ENCODE peak calls at places on chromosomes 1 and 21, in six cellular contexts. W is HCT116, D is K562, L is H1, A is HepG2, F is GM12878. K is an unnamed sample.
A peak's percentile ranks its signal among the peaks of the same experiment; 100 is the strongest.

GRCh38 chr1:235127203-235127602 is 1.4 kb downstream of the TOMM20 start:
- DNase-seq in W (no peak), D (no peak), L (no peak), A (no peak), F (no peak), K (no peak)

GRCh38 chr1:3355894-3356826 is 98.3 kb upstream of the ARHGEF16 start:
- DNase-seq in W (no peak), D (no peak), L (no peak), A (peak; percentile 70), F (no peak), K (no peak)

GRCh38 chr1:187460093-187460492 is 631.3 kb downstream of the PLA2G4A start:
- DNase-seq in W (no peak), D (no peak), L (no peak), A (no peak), F (no peak), K (no peak)

GRCh38 chr1:234564035-234565029 is 45.6 kb downstream of the IRF2BP2 start:
- DNase-seq in W (peak; percentile 90), D (no peak), L (no peak), A (peak; percentile 66), F (no peak), K (no peak)

GRCh38 chr1:9890224-9890731 is 19.8 kb downstream of the CTNNBIP1 start:
- DNase-seq in W (peak; percentile 87), D (no peak), L (no peak), A (no peak), F (no peak), K (no peak)

GRCh38 chr1:101004061-101004460 is 21.5 kb downstream of the DPH5 start:
- DNase-seq in W (no peak), D (no peak), L (no peak), A (peak; percentile 96), F (no peak), K (no peak)

GRCh38 chr1:87805661-87806376 is 477.1 kb downstream of the LMO4 start:
- DNase-seq in W (peak; percentile 28), D (no peak), L (no peak), A (peak; percentile 27), F (no peak), K (no peak)

GRCh38 chr1:8727809-8728213 is 89.6 kb downstream of the RERE start:
- DNase-seq in W (no peak), D (no peak), L (no peak), A (no peak), F (no peak), K (peak; percentile 70)

GRCh38 chr1:116373451-116374339 is 651 bp downstream of the ATP1A1 start:
- DNase-seq in W (no peak), D (peak; percentile 83), L (peak; percentile 79), A (no peak), F (no peak), K (peak; percentile 76)

GRCh38 chr1:208174200-208174599 is 70.0 kb downstream of the PLXNA2 start:
- DNase-seq in W (no peak), D (peak; percentile 55), L (no peak), A (no peak), F (no peak), K (no peak)

GRCh38 chr1:202809597-202810159 is 1.1 kb upstream of the PCAT6 start:
- DNase-seq in W (no peak), D (no peak), L (no peak), A (no peak), F (no peak), K (no peak)

GRCh38 chr21:30839304-30839703 is 9.7 kb upstream of the KRTAP7-1 start:
- DNase-seq in W (no peak), D (peak; percentile 17), L (peak; percentile 63), A (peak; percentile 2), F (no peak), K (peak; percentile 25)

GRCh38 chr1:215679231-215679630 is 112.1 kb downstream of the KCTD3 start:
- DNase-seq in W (no peak), D (no peak), L (no peak), A (no peak), F (no peak), K (no peak)

GRCh38 chr1:215677112-215677511 is 110.0 kb downstream of the KCTD3 start:
- DNase-seq in W (no peak), D (no peak), L (no peak), A (no peak), F (no peak), K (no peak)

DNA sequence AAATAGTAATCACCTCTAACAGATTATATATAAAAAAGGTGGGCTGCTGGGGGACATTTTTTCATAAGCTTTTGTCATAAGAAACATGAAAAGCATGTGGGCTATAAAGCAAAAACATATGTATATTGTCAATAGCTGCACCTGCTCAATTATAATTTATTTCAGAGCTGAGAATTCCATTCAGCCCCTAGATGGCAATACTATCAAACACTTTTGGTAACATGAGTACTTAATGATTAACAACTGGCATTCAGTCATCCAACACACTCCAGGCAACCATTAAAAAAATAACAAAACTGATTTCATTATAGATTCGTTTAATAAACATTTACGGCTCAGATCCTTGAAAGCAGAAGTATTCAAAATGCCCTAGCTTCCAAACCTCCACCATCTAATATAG is 115.1 kb downstream of the KCTD3 start:
- DNase-seq in W (no peak), D (no peak), L (no peak), A (no peak), F (no peak), K (peak; percentile 19)
- TF ChIP-seq CTCF in W (peak; percentile 33), D (no peak), L (peak; percentile 17), A (no peak), F (no peak), K (peak; percentile 51)

GRCh38 chr1:67536957-67537646 is 106.9 kb upstream of the SERBP1 start:
- DNase-seq in W (no peak), D (no peak), L (no peak), A (no peak), F (no peak), K (no peak)
- TF ChIP-seq MAX in W (no peak), D (no peak), L (no peak), A (no peak), F (no peak), K (no peak)

GRCh38 chr1:212666116-212666775 is 33.4 kb downstream of the BATF3 start:
- DNase-seq in W (no peak), D (no peak), L (peak; percentile 43), A (no peak), F (no peak), K (no peak)
- TF ChIP-seq JUND in W (no peak), D (no peak), L (no peak), A (no peak), F (no peak), K (no peak)

GRCh38 chr1:230303069-230303468 is 123.1 kb downstream of the PGBD5 start:
- DNase-seq in W (no peak), D (no peak), L (no peak), A (no peak), F (no peak), K (no peak)
- TF ChIP-seq CTCF in W (no peak), D (peak; percentile 40), L (no peak), A (peak; percentile 43), F (no peak), K (no peak)

GRCh38 chr1:112717263-112717662 is 2.1 kb upstream of the PPM1J start:
- DNase-seq in W (no peak), D (no peak), L (no peak), A (no peak), F (no peak), K (no peak)

GRCh38 chr1:112713466-112714312 is 1.4 kb downstream of the PPM1J start:
- DNase-seq in W (no peak), D (no peak), L (no peak), A (no peak), F (no peak), K (no peak)

GRCh38 chr1:112715264-112716053 is at the start of gene PPM1J:
- DNase-seq in W (peak; percentile 89), D (peak; percentile 100), L (peak; percentile 100), A (peak; percentile 79), F (peak; percentile 60), K (peak; percentile 96)

GRCh38 chr1:112714313-112715263 is 544 bp downstream of the PPM1J start:
- DNase-seq in W (no peak), D (peak; percentile 45), L (peak; percentile 74), A (no peak), F (no peak), K (peak; percentile 50)

GRCh38 chr1:112716133-112716720 is 1.1 kb upstream of the PPM1J start:
- DNase-seq in W (peak; percentile 89), D (peak; percentile 84), L (peak; percentile 94), A (peak; percentile 77), F (no peak), K (peak; percentile 89)
- TF ChIP-seq MAX in W (no peak), D (peak; percentile 30), L (no peak), A (no peak), F (peak; percentile 31), K (no peak)

GRCh38 chr1:154075746-154076145 is 79.1 kb downstream of the NUP210L start:
- DNase-seq in W (no peak), D (no peak), L (no peak), A (no peak), F (no peak), K (no peak)

GRCh38 chr1:154076413-154076812 is 78.5 kb downstream of the NUP210L start:
- DNase-seq in W (no peak), D (no peak), L (no peak), A (no peak), F (no peak), K (no peak)

DNA sequence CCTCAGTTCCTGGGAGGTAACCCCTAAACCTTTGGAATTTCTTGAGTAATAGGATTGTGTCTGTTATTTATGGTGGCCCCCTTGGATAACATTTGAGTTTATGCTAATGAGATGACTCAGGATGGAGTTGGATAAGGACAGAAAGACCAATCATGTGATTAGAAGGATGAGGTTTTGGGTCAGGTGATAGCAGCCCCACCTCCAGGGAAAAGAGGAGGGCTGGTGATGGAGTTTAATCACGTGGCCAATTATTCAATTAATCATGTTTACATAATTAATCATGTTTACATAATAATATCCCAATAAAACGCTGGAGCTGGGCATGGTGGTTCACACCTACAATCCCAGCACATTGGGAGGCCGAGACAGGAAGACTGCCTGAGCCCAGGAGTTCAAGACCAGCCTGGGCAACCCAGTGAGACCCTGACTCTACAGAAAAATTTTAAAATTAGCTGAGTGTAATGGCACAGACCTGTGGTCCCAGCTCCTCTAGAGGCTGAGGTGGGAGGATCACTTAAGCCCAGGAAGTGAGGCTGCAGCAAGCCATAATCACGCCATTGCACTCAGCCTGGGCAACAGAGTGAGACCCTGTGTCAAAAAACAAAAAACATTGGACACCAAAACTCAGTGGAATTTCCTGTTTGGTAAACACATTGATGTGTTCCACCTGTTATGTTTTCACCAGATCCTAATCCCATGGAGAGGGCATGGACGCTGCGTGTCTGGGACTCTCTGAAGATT is 73.3 kb downstream of the NUP210L start:
- DNase-seq in W (no peak), D (peak; percentile 24), L (no peak), A (no peak), F (no peak), K (no peak)
- TF ChIP-seq JUND in W (no peak), D (no peak), L (no peak), A (no peak), F (no peak), K (no peak)

GRCh38 chr1:23367791-23368561 is 1.7 kb downstream of the ZNF436 start:
- DNase-seq in W (peak; percentile 98), D (peak; percentile 99), L (peak; percentile 94), A (peak; percentile 97), F (peak; percentile 97), K (peak; percentile 97)
- TF ChIP-seq CTCF in W (no peak), D (no peak), L (no peak), A (no peak), F (no peak), K (no peak)

DNA sequence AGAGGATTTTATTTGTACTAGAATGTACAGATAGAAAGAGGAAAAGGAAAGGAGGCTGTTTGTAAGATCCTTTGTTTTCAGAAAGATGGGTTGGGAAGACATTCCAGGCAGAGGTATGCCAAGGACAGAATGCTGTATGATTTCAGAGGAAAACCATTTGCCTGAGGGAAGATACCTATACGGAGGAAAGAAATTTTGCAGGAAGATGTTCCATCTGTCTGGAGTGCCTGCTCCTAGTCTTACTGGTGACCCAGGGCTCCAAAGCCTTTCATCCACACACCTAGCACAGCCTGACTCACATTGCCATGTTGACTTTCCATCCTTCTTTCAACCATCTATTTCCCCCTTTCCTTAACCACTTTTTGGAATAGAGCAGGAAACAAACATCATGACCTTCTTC is 18.2 kb downstream of the SAMD13 start:
- DNase-seq in W (no peak), D (no peak), L (no peak), A (no peak), F (no peak), K (no peak)
- TF ChIP-seq MAX in W (no peak), D (no peak), L (no peak), A (no peak), F (no peak), K (no peak)

K was measured in SK-N-SH.